ENCODE peak calls at places on chromosomes 13 and 19, in nine cellular contexts. D is K562, C is HepG2, V is endothelial cell of umbilical vein, Q is NB4, A is transverse colon, P is adrenal gland, I is tibial nerve, G is H54. N is an unnamed sample.

GRCh38 chr19:43700368-43701015 is 15.4 kb upstream of the IRGC start:
- DNase-seq in D (no peak), C (no peak), V (peak), Q (peak), A (peak), P (peak), I (peak), G (no peak), N (peak)

GRCh38 chr19:38939957-38940356 is 9.2 kb downstream of the MRPS12 start:
- DNase-seq in D (no peak), C (no peak), V (peak), Q (no peak), A (no peak), P (no peak), I (no peak), G (no peak), N (no peak)

GRCh38 chr13:110017379-110017778 is 231.0 kb upstream of the IRS2 start:
- DNase-seq in D (no peak), C (no peak), V (no peak), Q (no peak), A (no peak), P (no peak), I (no peak), G (peak), N (no peak)

GRCh38 chr13:32639502-32640105 is 53.4 kb downstream of the PDS5B start:
- DNase-seq in D (peak), C (peak), V (peak), Q (peak), A (peak), P (peak), I (peak), G (no peak), N (no peak)

GRCh38 chr13:105389373-105389772 is 1146.1 kb downstream of the EFNB2 start:
- DNase-seq in D (no peak), C (no peak), V (no peak), Q (no peak), A (no peak), P (no peak), I (no peak), G (no peak), N (no peak)

GRCh38 chr19:51007488-51007887 is 6.1 kb upstream of the KLK8 start:
- DNase-seq in D (no peak), C (no peak), V (no peak), Q (no peak), A (no peak), P (no peak), I (no peak), G (no peak), N (no peak)

GRCh38 chr13:97521726-97522125 is 87.8 kb downstream of the RAP2A start:
- DNase-seq in D (no peak), C (peak), V (no peak), Q (no peak), A (no peak), P (no peak), I (no peak), G (no peak), N (no peak)

GRCh38 chr13:113926301-113926761 is 47.5 kb downstream of the C13orf46 start:
- DNase-seq in D (no peak), C (no peak), V (no peak), Q (no peak), A (no peak), P (no peak), I (peak), G (no peak), N (no peak)

GRCh38 chr19:27748551-27749152 is 1464.3 kb downstream of the UQCRFS1 start:
- DNase-seq in D (no peak), C (no peak), V (no peak), Q (no peak), A (no peak), P (no peak), I (no peak), G (no peak), N (no peak)

GRCh38 chr13:22800726-22801401 is 379.9 kb upstream of the SGCG start:
- DNase-seq in D (no peak), C (no peak), V (no peak), Q (peak), A (peak), P (peak), I (peak), G (no peak), N (no peak)

GRCh38 chr19:45716314-45717130 is 14.2 kb downstream of the FBXO46 start:
- DNase-seq in D (peak), C (no peak), V (peak), Q (peak), A (peak), P (no peak), I (no peak), G (no peak), N (no peak)

GRCh38 chr13:114067381-114067885 is 65.0 kb downstream of the RASA3 start:
- DNase-seq in D (no peak), C (no peak), V (no peak), Q (peak), A (no peak), P (peak), I (peak), G (no peak), N (peak)

GRCh38 chr19:57350877-57351805 is at the start of gene ZNF304:
- DNase-seq in D (peak), C (peak), V (peak), Q (peak), A (peak), P (peak), I (peak), G (peak), N (peak)
- TF ChIP-seq POLR2A in D (peak), C (peak), V (peak), Q (peak), A (no peak), P (no peak), I (no peak), G (peak), N (no peak)

DNA sequence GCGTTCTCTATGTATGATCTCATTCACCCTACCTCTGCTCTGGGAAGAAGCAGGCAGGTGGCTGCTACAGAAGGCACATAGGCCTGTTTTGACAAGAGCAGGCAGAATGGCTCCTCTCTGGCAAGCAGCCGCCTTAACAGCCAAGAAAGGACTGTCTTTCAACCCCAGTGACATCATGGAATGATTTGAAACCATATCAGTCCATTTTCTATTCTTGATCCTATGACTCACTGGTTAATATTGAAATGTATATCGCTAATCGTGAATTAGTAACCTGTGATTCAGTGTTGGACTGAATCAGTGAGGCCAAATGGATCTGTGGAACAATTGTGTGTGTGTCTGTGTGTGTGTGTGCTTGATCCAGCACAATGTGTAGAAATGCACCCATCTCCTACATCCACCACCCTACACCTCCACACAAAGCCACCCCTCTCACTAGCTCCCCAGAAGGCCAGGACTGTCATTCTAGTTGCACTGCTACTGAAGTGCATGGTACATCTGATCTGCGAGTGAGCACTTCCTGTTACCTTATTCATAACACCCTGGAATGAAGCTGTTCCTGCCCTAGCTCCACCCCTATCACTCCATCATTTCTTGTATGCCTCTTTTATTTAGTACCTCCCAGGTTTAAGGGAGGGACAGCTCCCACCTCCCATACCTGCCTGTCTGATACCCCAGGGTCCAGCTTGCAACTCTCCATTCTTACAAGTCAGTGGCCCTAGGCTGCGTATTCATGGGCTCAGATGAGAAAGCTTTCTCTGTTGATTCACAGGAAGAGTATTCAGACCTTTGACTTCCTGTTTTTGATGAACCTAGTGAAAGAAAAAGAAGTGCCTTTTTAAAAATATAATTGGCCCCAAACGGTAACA is 460.0 kb downstream of the FOXO1 start:
- DNase-seq in D (no peak), C (no peak), V (peak), Q (peak), A (no peak), P (no peak), I (no peak), G (no peak), N (no peak)
- TF ChIP-seq POLR2A in D (no peak), C (no peak), V (no peak), Q (no peak), A (peak), P (no peak), I (no peak), G (no peak), N (no peak)

DNA sequence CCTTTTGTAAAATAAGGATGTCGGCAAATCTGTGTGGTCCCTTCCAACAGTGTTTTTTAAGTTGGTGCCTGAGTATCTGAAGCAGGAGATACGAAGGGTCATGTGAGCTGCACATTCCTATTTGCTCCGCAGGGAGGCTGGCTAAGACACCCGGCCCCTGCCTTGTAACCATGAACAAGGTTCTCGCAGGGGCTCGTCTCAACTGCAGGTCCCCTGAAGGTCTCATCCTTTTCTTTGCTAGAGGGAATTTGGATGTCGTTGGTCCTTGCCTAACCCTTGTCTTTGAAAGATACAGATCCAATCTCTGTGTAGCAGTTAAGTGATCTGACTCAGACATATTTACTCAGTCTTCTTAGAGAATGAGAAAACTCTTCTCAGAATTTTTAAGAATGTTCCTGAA is 64.4 kb downstream of the LRCH1 start:
- DNase-seq in D (no peak), C (no peak), V (no peak), Q (no peak), A (no peak), P (no peak), I (no peak), G (no peak), N (no peak)
- TF ChIP-seq POLR2A in D (no peak), C (no peak), V (no peak), Q (no peak), A (no peak), P (no peak), I (no peak), G (no peak), N (no peak)

GRCh38 chr13:102394158-102395053 is 7.4 kb downstream of the FGF14 start:
- DNase-seq in D (peak), C (no peak), V (peak), Q (no peak), A (peak), P (peak), I (peak), G (no peak), N (peak)
- TF ChIP-seq POLR2A in D (no peak), C (no peak), V (no peak), Q (no peak), A (peak), P (no peak), I (no peak), G (no peak), N (peak)

DNA sequence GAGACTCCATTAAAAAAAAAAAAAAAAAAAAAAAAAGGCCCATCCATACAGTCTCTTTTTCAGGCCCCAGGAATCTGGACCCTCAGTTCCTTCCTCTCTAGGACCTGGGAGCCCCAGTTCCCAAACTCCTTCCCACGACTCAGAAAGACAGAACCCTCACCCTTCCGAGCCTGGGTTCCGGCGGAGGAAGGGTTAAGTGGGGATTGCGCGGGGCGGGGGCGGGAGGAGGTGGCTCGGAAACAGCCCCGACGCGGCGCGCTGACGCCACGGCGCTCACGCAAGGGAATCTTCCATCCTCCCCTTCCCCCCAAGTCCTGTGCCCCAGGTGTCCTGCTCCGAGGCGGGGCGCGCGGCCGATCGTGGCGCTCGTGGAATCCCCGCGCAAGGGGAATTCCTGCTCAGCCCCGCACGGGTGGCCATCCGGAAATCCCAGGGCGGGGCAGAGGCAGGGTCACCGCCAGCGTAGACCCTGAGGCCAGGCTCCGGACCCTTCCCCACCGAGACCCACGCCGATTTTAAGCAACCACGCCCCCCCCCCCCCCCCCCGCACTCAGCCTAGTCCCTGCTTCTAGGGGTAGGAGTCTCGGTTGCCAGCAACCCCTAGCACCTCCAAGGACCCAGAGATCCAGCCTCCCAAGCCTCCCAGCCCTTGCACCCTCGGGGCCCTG is 659 bp downstream of the NFKBID start:
- DNase-seq in D (peak), C (peak), V (peak), Q (peak), A (peak), P (peak), I (peak), G (peak), N (peak)
- TF ChIP-seq POLR2A in D (no peak), C (peak), V (no peak), Q (peak), A (peak), P (no peak), I (peak), G (peak), N (no peak)

GRCh38 chr19:680287-681028 is 4.3 kb downstream of the FSTL3 start:
- DNase-seq in D (peak), C (peak), V (peak), Q (peak), A (peak), P (peak), I (peak), G (peak), N (peak)
- TF ChIP-seq POLR2A in D (peak), C (peak), V (no peak), Q (peak), A (peak), P (peak), I (peak), G (peak), N (peak)